ENCODE peak calls at places on chromosome 6, in eight cellular contexts. X, R, J, I, P, O, Z and C are unnamed samples.

GRCh38 chr6:128111096-128111495 is 210.2 kb upstream of the THEMIS start:
- DNase-seq in X (no peak), R (no peak), J (no peak), I (no peak), P (no peak), O (no peak), Z (no peak), C (no peak)

GRCh38 chr6:52834481-52834880 is 6.1 kb downstream of the GSTA5 start:
- DNase-seq in X (no peak), R (no peak), J (no peak), I (no peak), P (no peak), O (no peak), Z (no peak), C (no peak)

GRCh38 chr6:116371384-116372209 is 850 bp downstream of the DSE start:
- DNase-seq in X (peak; percentile 91), R (peak; percentile 41), J (no peak), I (peak; percentile 96), P (peak; percentile 81), O (peak; percentile 83), Z (no peak), C (no peak)

GRCh38 chr6:113858067-113858604 is 991 bp downstream of the MARCKS start:
- DNase-seq in X (no peak), R (peak; percentile 64), J (peak; percentile 1), I (peak; percentile 73), P (peak; percentile 10), O (no peak), Z (peak; percentile 41), C (no peak)

GRCh38 chr6:21594427-21595264 is 1.1 kb downstream of the SOX4 start:
- DNase-seq in X (no peak), R (no peak), J (no peak), I (peak; percentile 66), P (peak; percentile 54), O (no peak), Z (peak; percentile 25), C (peak; percentile 90)

GRCh38 chr6:128046033-128046432 is 145.2 kb upstream of the THEMIS start:
- DNase-seq in X (no peak), R (no peak), J (no peak), I (no peak), P (no peak), O (no peak), Z (no peak), C (no peak)

GRCh38 chr6:12065321-12066140 is 53.4 kb downstream of the HIVEP1 start:
- DNase-seq in X (no peak), R (no peak), J (no peak), I (no peak), P (no peak), O (no peak), Z (no peak), C (no peak)

GRCh38 chr6:137489410-137490371 is 4.5 kb downstream of the OLIG3 start:
- DNase-seq in X (no peak), R (no peak), J (no peak), I (peak; percentile 66), P (no peak), O (no peak), Z (no peak), C (no peak)

GRCh38 chr6:145290122-145290521 is 445.2 kb downstream of the EPM2A start:
- DNase-seq in X (no peak), R (no peak), J (no peak), I (no peak), P (no peak), O (no peak), Z (no peak), C (no peak)

GRCh38 chr6:157272866-157273755 is 50.2 kb downstream of the TMEM242 start:
- DNase-seq in X (peak; percentile 72), R (no peak), J (no peak), I (no peak), P (no peak), O (no peak), Z (peak; percentile 61), C (peak; percentile 87)

GRCh38 chr6:45112711-45113110 is 215.4 kb upstream of the RUNX2 start:
- DNase-seq in X (no peak), R (no peak), J (no peak), I (no peak), P (no peak), O (no peak), Z (no peak), C (no peak)